ENCODE peak calls at places on chromosomes 12 and 14, in nine cellular contexts. O is dermis blood vessel endothelial cell, X is NCI-H2107, D is adipocyte, Z is AG20443, U is skeletal muscle cell, E is NCI-H524 treated with DMSO at 0.1 percent for 48 hours, M is neural crest cell, W is GM12865. K is an unnamed sample.

GRCh38 chr14:92040431-92041040 is 677 bp upstream of the TRIP11 start:
- DNase-seq in O (peak; percentile 51), X (no peak), D (peak; percentile 50), Z (peak; percentile 35), U (peak; percentile 5), E (no peak), M (no peak), W (peak; percentile 52), K (no peak)

GRCh38 chr14:54823757-54824549 is 78.7 kb downstream of the GCH1 start:
- DNase-seq in O (no peak), X (no peak), D (no peak), Z (no peak), U (no peak), E (no peak), M (no peak), W (no peak), K (no peak)

GRCh38 chr12:131897276-131897675 is 2.9 kb downstream of the ULK1 start:
- DNase-seq in O (no peak), X (no peak), D (no peak), Z (no peak), U (no peak), E (no peak), M (no peak), W (no peak), K (no peak)

GRCh38 chr14:83988274-83988673 is 1541.7 kb upstream of the FLRT2 start:
- DNase-seq in O (no peak), X (no peak), D (peak; percentile 85), Z (no peak), U (peak; percentile 49), E (no peak), M (no peak), W (no peak), K (no peak)

GRCh38 chr12:44464180-44464579 is 411.9 kb downstream of the NELL2 start:
- DNase-seq in O (no peak), X (no peak), D (no peak), Z (no peak), U (no peak), E (no peak), M (no peak), W (no peak), K (no peak)

GRCh38 chr14:56284641-56285040 is 166.4 kb downstream of the PELI2 start:
- DNase-seq in O (no peak), X (no peak), D (no peak), Z (no peak), U (no peak), E (peak; percentile 83), M (no peak), W (no peak), K (no peak)

GRCh38 chr12:94710933-94711332 is 60.6 kb upstream of the TMCC3 start:
- DNase-seq in O (peak; percentile 63), X (no peak), D (no peak), Z (peak; percentile 44), U (no peak), E (no peak), M (no peak), W (peak; percentile 65), K (no peak)

GRCh38 chr14:49828640-49829039 is 23.9 kb downstream of the NEMF start:
- DNase-seq in O (no peak), X (no peak), D (no peak), Z (no peak), U (no peak), E (no peak), M (no peak), W (no peak), K (no peak)

GRCh38 chr12:39723831-39724230 is 104.2 kb upstream of the ABCD2 start:
- DNase-seq in O (no peak), X (no peak), D (peak; percentile 35), Z (peak; percentile 21), U (peak; percentile 29), E (peak; percentile 0), M (no peak), W (peak; percentile 15), K (no peak)

GRCh38 chr12:131604146-131604844 is 106.6 kb upstream of the SFSWAP start:
- DNase-seq in O (no peak), X (no peak), D (no peak), Z (no peak), U (no peak), E (no peak), M (no peak), W (peak; percentile 58), K (no peak)

GRCh38 chr14:37931998-37932397 is 275.7 kb upstream of the SSTR1 start:
- DNase-seq in O (no peak), X (no peak), D (no peak), Z (peak; percentile 48), U (peak; percentile 15), E (no peak), M (no peak), W (no peak), K (no peak)

GRCh38 chr14:93430889-93431670 is at the start of gene UNC79:
- DNase-seq in O (peak; percentile 14), X (peak; percentile 78), D (peak; percentile 25), Z (peak; percentile 49), U (no peak), E (peak; percentile 86), M (peak; percentile 60), W (no peak), K (no peak)